ENCODE peak calls at places on chromosomes 2 and 18, in five cellular contexts. Z, T, Y, E and O are unnamed samples.

GRCh38 chr18:48460929-48461583 is 51.9 kb upstream of the ZBTB7C start:
- DNase-seq in Y (no peak), Z (no peak), T (no peak), E (no peak), O (peak)

GRCh38 chr18:825891-826585 is 14.0 kb upstream of the YES1 start:
- DNase-seq in Z (no peak), T (no peak), E (no peak), Y (no peak), O (no peak)

GRCh38 chr2:201199847-201200246 is 16.9 kb downstream of the CASP10 start:
- DNase-seq in E (no peak), T (no peak), Y (no peak), Z (no peak), O (no peak)

GRCh38 chr2:43387092-43388062 is 161.0 kb upstream of the ZFP36L2 start:
- DNase-seq in Y (no peak), T (peak), Z (no peak), E (no peak), O (no peak)

GRCh38 chr2:136242687-136243277 is 124.8 kb upstream of the CXCR4 start:
- DNase-seq in Y (no peak), Z (no peak), E (peak), T (peak), O (no peak)

GRCh38 chr18:54223568-54224241 is 764 bp downstream of the MBD2 start:
- DNase-seq in T (peak), E (peak), Z (peak), Y (no peak), O (peak)

GRCh38 chr2:24917086-24917485 is 3.0 kb downstream of the ADCY3 start:
- DNase-seq in T (no peak), E (no peak), Y (no peak), Z (no peak), O (no peak)

GRCh38 chr2:42337356-42337820 is 23.6 kb downstream of the COX7A2L start:
- DNase-seq in Y (no peak), Z (peak), T (no peak), E (no peak), O (no peak)

GRCh38 chr2:47225061-47225783 is 70.1 kb upstream of the STPG4 start:
- DNase-seq in Z (peak), E (no peak), Y (no peak), T (peak), O (no peak)

GRCh38 chr18:49609416-49610284 is 47.8 kb downstream of the LIPG start:
- DNase-seq in E (no peak), T (no peak), Y (no peak), Z (no peak), O (no peak)

GRCh38 chr2:149613712-149614111 is 26.1 kb upstream of the MMADHC start:
- DNase-seq in T (no peak), E (no peak), Y (no peak), Z (no peak), O (no peak)

GRCh38 chr2:71190959-71191943 is 35.7 kb downstream of the PAIP2B start:
- DNase-seq in E (no peak), Y (peak), Z (peak), T (no peak), O (no peak)

GRCh38 chr2:126496493-126496892 is 159.5 kb upstream of the GYPC start:
- DNase-seq in Y (no peak), Z (no peak), T (no peak), E (no peak), O (no peak)

GRCh38 chr2:8803658-8804379 is 33.6 kb downstream of the KIDINS220 start:
- DNase-seq in T (peak), E (no peak), Z (peak), Y (no peak), O (no peak)

GRCh38 chr2:81523344-81523743 is 1218.8 kb upstream of the LRRTM1 start:
- DNase-seq in E (no peak), Z (peak), Y (no peak), T (no peak), O (peak)

GRCh38 chr18:62054929-62055498 is 131.8 kb downstream of the PIGN start:
- DNase-seq in Y (no peak), T (no peak), Z (no peak), E (no peak), O (no peak)